ENCODE peak calls at places on chromosomes 11 and 22, in eight cellular contexts. I, Q, P, Y, U, D, E and A are unnamed samples.
A peak's percentile ranks its signal among the peaks of the same experiment; 100 is the strongest.

GRCh38 chr11:112227002-112227401 is 774 bp downstream of the PTS start:
- DNase-seq in I (peak; percentile 15), Q (no peak), P (peak; percentile 48), Y (peak; percentile 54), U (no peak), D (no peak), E (peak; percentile 4), A (peak; percentile 28)

GRCh38 chr11:91081440-91082088 is 858.7 kb upstream of the CHORDC1 start:
- DNase-seq in I (no peak), Q (no peak), P (peak; percentile 31), Y (peak; percentile 33), U (peak; percentile 76), D (no peak), E (no peak), A (peak; percentile 13)

GRCh38 chr11:45145421-45146071 is 893 bp upstream of the PRDM11 start:
- DNase-seq in I (peak; percentile 90), Q (no peak), P (peak; percentile 35), Y (peak; percentile 33), U (no peak), D (peak; percentile 23), E (no peak), A (peak; percentile 61)

GRCh38 chr11:34680918-34681554 is 60.1 kb downstream of the EHF start:
- DNase-seq in I (no peak), Q (peak; percentile 26), P (peak; percentile 78), Y (peak; percentile 45), U (no peak), D (peak; percentile 56), E (no peak), A (no peak)

GRCh38 chr11:87215236-87215635 is 177.5 kb downstream of the TMEM135 start:
- DNase-seq in I (no peak), Q (no peak), P (peak; percentile 6), Y (no peak), U (no peak), D (no peak), E (no peak), A (no peak)

GRCh38 chr22:47144076-47144765 is 381.8 kb downstream of the TBC1D22A start:
- DNase-seq in I (no peak), Q (no peak), P (no peak), Y (no peak), U (no peak), D (no peak), E (no peak), A (no peak)

GRCh38 chr11:5547982-5548381 is 358 bp downstream of the OR52H1 start:
- DNase-seq in I (no peak), Q (peak; percentile 32), P (no peak), Y (no peak), U (no peak), D (no peak), E (no peak), A (no peak)

GRCh38 chr11:1083621-1084551 is 9.2 kb downstream of the MUC2 start:
- DNase-seq in I (no peak), Q (no peak), P (no peak), Y (no peak), U (no peak), D (no peak), E (no peak), A (no peak)

GRCh38 chr11:23010790-23011340 is 150.6 kb upstream of the CCDC179 start:
- DNase-seq in I (no peak), Q (no peak), P (no peak), Y (no peak), U (no peak), D (no peak), E (no peak), A (no peak)

GRCh38 chr11:65997286-65997685 is 4.7 kb downstream of the EIF1AD start:
- DNase-seq in I (no peak), Q (no peak), P (no peak), Y (no peak), U (no peak), D (no peak), E (no peak), A (no peak)

GRCh38 chr11:19992162-19992561 is 168.1 kb downstream of the DBX1 start:
- DNase-seq in I (no peak), Q (peak; percentile 31), P (no peak), Y (no peak), U (no peak), D (no peak), E (no peak), A (no peak)

GRCh38 chr11:20026629-20027545 is 133.4 kb downstream of the DBX1 start:
- DNase-seq in I (peak; percentile 88), Q (no peak), P (no peak), Y (no peak), U (no peak), D (no peak), E (no peak), A (peak; percentile 71)

GRCh38 chr11:58659910-58660570 is 37.6 kb downstream of the CNTF start:
- DNase-seq in I (no peak), Q (no peak), P (no peak), Y (no peak), U (no peak), D (no peak), E (no peak), A (no peak)

GRCh38 chr22:45917146-45917545 is 59.8 kb downstream of the WNT7B start:
- DNase-seq in I (no peak), Q (no peak), P (no peak), Y (no peak), U (no peak), D (no peak), E (no peak), A (no peak)

GRCh38 chr11:2204361-2205213 is 33.0 kb upstream of the TH start:
- DNase-seq in I (no peak), Q (no peak), P (no peak), Y (no peak), U (no peak), D (no peak), E (no peak), A (no peak)

GRCh38 chr22:20550057-20550817 is 42.8 kb downstream of the MED15 start:
- DNase-seq in I (no peak), Q (no peak), P (no peak), Y (no peak), U (no peak), D (no peak), E (no peak), A (no peak)

GRCh38 chr22:40960137-40960536 is 9.0 kb downstream of the RBX1 start:
- DNase-seq in I (no peak), Q (no peak), P (no peak), Y (no peak), U (no peak), D (no peak), E (no peak), A (no peak)

GRCh38 chr11:702731-703461 is 3.1 kb upstream of the EPS8L2 start:
- DNase-seq in I (no peak), Q (no peak), P (no peak), Y (no peak), U (no peak), D (no peak), E (no peak), A (no peak)

GRCh38 chr22:24156146-24156914 is 25.0 kb upstream of the SUSD2 start:
- DNase-seq in I (peak; percentile 71), Q (peak; percentile 81), P (peak; percentile 52), Y (peak; percentile 58), U (peak; percentile 81), D (peak; percentile 55), E (peak; percentile 76), A (peak; percentile 72)

GRCh38 chr22:24155597-24156145 is 25.6 kb upstream of the SUSD2 start:
- DNase-seq in I (peak; percentile 80), Q (peak; percentile 61), P (peak; percentile 65), Y (peak; percentile 72), U (peak; percentile 91), D (peak; percentile 72), E (peak; percentile 68), A (peak; percentile 79)

GRCh38 chr22:24156915-24157782 is 24.1 kb upstream of the SUSD2 start:
- DNase-seq in I (peak; percentile 94), Q (peak; percentile 94), P (peak; percentile 64), Y (peak; percentile 64), U (peak; percentile 98), D (peak; percentile 75), E (peak; percentile 96), A (peak; percentile 94)

GRCh38 chr22:24159650-24160049 is 21.6 kb upstream of the SUSD2 start:
- DNase-seq in I (no peak), Q (no peak), P (no peak), Y (no peak), U (no peak), D (no peak), E (no peak), A (no peak)

DNA sequence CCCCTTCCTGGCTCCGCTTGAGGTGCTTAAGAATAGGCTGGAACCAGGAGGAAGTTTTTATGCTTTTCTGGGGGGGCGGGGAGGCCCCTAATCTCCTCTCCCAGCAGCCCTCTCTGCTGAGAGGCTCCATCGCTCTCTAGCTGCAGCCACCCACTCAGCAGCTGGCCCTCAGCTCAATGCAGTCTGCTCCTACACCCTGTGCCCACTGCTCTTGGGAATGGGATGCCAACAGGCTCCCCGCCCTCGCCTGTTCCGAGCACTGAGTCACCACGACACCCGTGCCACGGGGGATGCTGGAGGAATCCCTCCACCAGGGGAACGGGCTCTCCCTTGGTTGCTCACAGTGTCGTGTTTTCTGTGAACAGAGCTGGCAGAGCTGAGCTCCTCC is 23.5 kb upstream of the SUSD2 start:
- DNase-seq in I (no peak), Q (no peak), P (no peak), Y (peak; percentile 27), U (no peak), D (no peak), E (no peak), A (no peak)
- H3K4me2 ChIP-seq in I (peak overlapping the region; percentile 83), Q (peak overlapping the region; percentile 98), P (no peak overlapping the region), Y (peak overlapping the region; percentile 92), U (peak overlapping the region; percentile 91), D (no peak overlapping the region), E (peak overlapping the region; percentile 81), A (peak overlapping the region; percentile 92)

GRCh38 chr11:47415949-47416472 is 7.6 kb downstream of the SLC39A13 start:
- DNase-seq in I (peak; percentile 29), Q (no peak), P (peak; percentile 96), Y (peak; percentile 95), U (no peak), D (peak; percentile 88), E (no peak), A (peak; percentile 86)
- H3K4me2 ChIP-seq in I (no peak overlapping the region), Q (no peak overlapping the region), P (peak overlapping the region; percentile 9), Y (peak overlapping the region; percentile 15), U (no peak overlapping the region), D (peak overlapping the region; percentile 19), E (no peak overlapping the region), A (peak overlapping the region; percentile 57)

DNA sequence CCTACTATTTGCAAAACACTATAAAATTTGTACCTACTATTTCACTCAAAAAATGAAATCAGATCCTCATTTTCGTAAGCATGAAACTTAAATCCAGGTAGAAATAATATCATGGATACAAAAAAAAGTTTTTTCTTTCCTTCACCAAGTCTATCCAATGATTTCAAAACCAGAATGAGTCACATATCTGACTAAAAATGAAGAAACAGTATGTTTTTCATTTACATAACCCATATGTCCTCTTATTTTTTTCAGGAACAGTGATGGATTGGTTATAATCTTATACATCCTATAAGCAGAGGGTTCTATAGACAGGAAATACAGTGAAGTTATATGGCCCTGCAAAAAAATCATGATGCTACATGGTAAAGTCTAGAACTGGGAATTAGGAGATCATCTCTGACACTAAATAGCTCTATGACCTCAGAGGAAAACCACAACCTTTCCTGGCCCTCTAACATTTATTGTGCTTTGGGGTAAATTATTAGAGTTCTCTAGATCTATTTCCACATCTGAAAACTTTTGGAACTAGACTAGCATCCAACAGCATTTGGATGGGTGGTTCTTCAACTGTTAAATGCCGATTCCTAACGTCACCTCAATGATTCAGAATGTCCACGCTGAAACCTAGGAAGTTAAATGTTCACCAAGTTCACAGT is 10.9 kb downstream of the MTMR2 start:
- DNase-seq in I (no peak), Q (no peak), P (peak; percentile 68), Y (peak; percentile 60), U (no peak), D (no peak), E (no peak), A (no peak)
- H3K4me2 ChIP-seq in I (no peak overlapping the region), Q (no peak overlapping the region), P (peak overlapping the region; percentile 64), Y (no peak overlapping the region), U (no peak overlapping the region), D (no peak overlapping the region), E (no peak overlapping the region), A (no peak overlapping the region)

GRCh38 chr11:63417174-63417852 is 47.7 kb downstream of the SLC22A9 start:
- DNase-seq in I (no peak), Q (no peak), P (no peak), Y (no peak), U (no peak), D (no peak), E (no peak), A (no peak)
- H3K4me2 ChIP-seq in I (no peak overlapping the region), Q (no peak overlapping the region), P (no peak overlapping the region), Y (no peak overlapping the region), U (no peak overlapping the region), D (no peak overlapping the region), E (no peak overlapping the region), A (no peak overlapping the region)